ENCODE peak calls at places on chromosomes 3 and 15, in four cellular contexts. One of them, this sample, is unnamed.

GRCh38 chr3:70108072-70108471 is 108.5 kb downstream of the SAMMSON start:
- DNase-seq in psoas muscle: no peak
- DNase-seq in neural progenitor cell: peak
- DNase-seq in WERI-Rb-1: peak
- DNase-seq in this sample: no peak

GRCh38 chr15:37059051-37059450 is 41.3 kb downstream of the MEIS2 start:
- DNase-seq in WERI-Rb-1: no peak
- DNase-seq in neural progenitor cell: no peak
- DNase-seq in psoas muscle: no peak
- DNase-seq in this sample: no peak

GRCh38 chr15:100934166-100934565 is 15.0 kb downstream of the LRRK1 start:
- DNase-seq in WERI-Rb-1: no peak
- DNase-seq in psoas muscle: no peak
- DNase-seq in neural progenitor cell: no peak
- DNase-seq in this sample: no peak

GRCh38 chr15:89074402-89075012 is 13.7 kb upstream of the ABHD2 start:
- DNase-seq in psoas muscle: no peak
- DNase-seq in WERI-Rb-1: no peak
- DNase-seq in neural progenitor cell: no peak
- DNase-seq in this sample: no peak

GRCh38 chr15:34886134-34886533 is 83.4 kb downstream of the AQR start:
- DNase-seq in neural progenitor cell: no peak
- DNase-seq in WERI-Rb-1: no peak
- DNase-seq in psoas muscle: no peak
- DNase-seq in this sample: no peak

GRCh38 chr3:62968128-62968527 is 92.9 kb upstream of the CADPS start:
- DNase-seq in neural progenitor cell: no peak
- DNase-seq in psoas muscle: no peak
- DNase-seq in WERI-Rb-1: no peak
- DNase-seq in this sample: no peak

GRCh38 chr3:167110906-167111305 is 269.2 kb downstream of the ZBBX start:
- DNase-seq in psoas muscle: no peak
- DNase-seq in neural progenitor cell: peak
- DNase-seq in WERI-Rb-1: no peak
- DNase-seq in this sample: no peak

GRCh38 chr3:56019490-56019889 is 448.8 kb downstream of the ERC2 start:
- DNase-seq in WERI-Rb-1: no peak
- DNase-seq in psoas muscle: no peak
- DNase-seq in neural progenitor cell: no peak
- DNase-seq in this sample: no peak

GRCh38 chr3:50274371-50275104 is 4.3 kb upstream of the LSMEM2 start:
- DNase-seq in psoas muscle: peak
- DNase-seq in WERI-Rb-1: peak
- DNase-seq in neural progenitor cell: peak
- DNase-seq in this sample: no peak

GRCh38 chr3:10055097-10055496 is 28.9 kb downstream of the FANCD2 start:
- DNase-seq in psoas muscle: no peak
- DNase-seq in WERI-Rb-1: no peak
- DNase-seq in neural progenitor cell: no peak
- DNase-seq in this sample: no peak

GRCh38 chr3:197518794-197519451 is 36.8 kb downstream of the BDH1 start:
- DNase-seq in WERI-Rb-1: no peak
- DNase-seq in neural progenitor cell: no peak
- DNase-seq in psoas muscle: no peak
- DNase-seq in this sample: no peak

GRCh38 chr15:31444844-31445243 is 118.2 kb downstream of the KLF13 start:
- DNase-seq in psoas muscle: no peak
- DNase-seq in WERI-Rb-1: no peak
- DNase-seq in neural progenitor cell: no peak
- DNase-seq in this sample: no peak

GRCh38 chr3:39744746-39745145 is 64.7 kb upstream of the MYRIP start:
- DNase-seq in neural progenitor cell: no peak
- DNase-seq in psoas muscle: no peak
- DNase-seq in WERI-Rb-1: no peak
- DNase-seq in this sample: no peak

GRCh38 chr3:122859021-122859805 is 64.3 kb downstream of the SLC49A4 start:
- DNase-seq in neural progenitor cell: no peak
- DNase-seq in WERI-Rb-1: no peak
- DNase-seq in psoas muscle: no peak
- DNase-seq in this sample: no peak

GRCh38 chr3:138112362-138112761 is 3.0 kb downstream of the DZIP1L start:
- DNase-seq in neural progenitor cell: no peak
- DNase-seq in psoas muscle: no peak
- DNase-seq in WERI-Rb-1: no peak
- DNase-seq in this sample: no peak

GRCh38 chr15:58458076-58458475 is 26.3 kb downstream of the LIPC start:
- DNase-seq in psoas muscle: no peak
- DNase-seq in WERI-Rb-1: no peak
- DNase-seq in neural progenitor cell: no peak
- DNase-seq in this sample: no peak

GRCh38 chr3:46990573-46991374 is 11.3 kb downstream of the NBEAL2 start:
- DNase-seq in WERI-Rb-1: no peak
- DNase-seq in psoas muscle: peak
- DNase-seq in neural progenitor cell: no peak
- DNase-seq in this sample: no peak

GRCh38 chr15:77160562-77161481 is 89.9 kb upstream of the TSPAN3 start:
- DNase-seq in psoas muscle: no peak
- DNase-seq in WERI-Rb-1: no peak
- DNase-seq in neural progenitor cell: no peak
- DNase-seq in this sample: no peak

DNA sequence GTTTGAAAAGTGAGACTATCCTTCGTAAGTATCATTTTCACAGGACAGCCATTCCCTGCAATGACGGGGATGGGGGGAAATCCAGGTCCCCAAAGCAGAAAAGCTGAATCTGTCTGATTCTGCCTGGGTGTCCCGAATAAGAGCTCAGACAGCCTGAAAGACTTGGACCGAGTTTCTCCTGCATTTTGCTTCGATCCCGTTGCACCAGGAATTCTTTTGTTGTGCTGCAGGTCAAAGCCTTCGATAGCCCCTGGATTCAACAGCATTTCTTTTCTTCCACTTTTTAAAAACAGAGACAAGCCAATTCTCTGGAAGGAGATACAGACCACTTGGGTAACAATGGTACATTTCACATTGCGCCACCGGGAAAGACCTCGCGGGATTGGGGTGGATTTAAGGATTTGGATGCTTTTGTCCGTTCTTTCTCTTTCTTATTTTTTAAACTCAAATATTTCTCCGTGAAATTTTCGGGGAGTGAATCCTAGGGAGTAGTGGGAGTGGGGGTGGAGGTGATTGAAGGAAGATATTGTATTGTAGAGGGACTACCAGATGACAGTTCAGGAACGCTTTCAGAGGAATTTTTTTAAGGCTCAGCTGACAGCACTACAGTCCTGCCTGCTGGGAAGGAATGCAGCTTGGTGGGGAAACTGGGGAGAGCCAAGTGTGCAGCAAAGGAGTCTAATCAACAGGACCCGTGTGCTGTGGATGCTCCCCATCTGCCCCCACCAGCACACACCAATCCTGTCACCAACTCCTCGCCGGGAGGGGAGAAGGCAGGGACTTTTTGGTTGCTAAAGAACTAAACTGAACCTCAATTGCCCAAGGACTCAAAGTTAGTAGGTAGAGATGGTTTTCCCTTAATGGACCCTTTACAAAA is 2.6 kb downstream of the SLITRK3 start:
- DNase-seq in neural progenitor cell: peak
- DNase-seq in psoas muscle: no peak
- DNase-seq in WERI-Rb-1: no peak
- DNase-seq in this sample: no peak
- H3K27ac ChIP-seq in neural progenitor cell: no peak
- H3K27ac ChIP-seq in psoas muscle: no peak
- H3K27ac ChIP-seq in WERI-Rb-1: no peak
- H3K27ac ChIP-seq in this sample: no peak

DNA sequence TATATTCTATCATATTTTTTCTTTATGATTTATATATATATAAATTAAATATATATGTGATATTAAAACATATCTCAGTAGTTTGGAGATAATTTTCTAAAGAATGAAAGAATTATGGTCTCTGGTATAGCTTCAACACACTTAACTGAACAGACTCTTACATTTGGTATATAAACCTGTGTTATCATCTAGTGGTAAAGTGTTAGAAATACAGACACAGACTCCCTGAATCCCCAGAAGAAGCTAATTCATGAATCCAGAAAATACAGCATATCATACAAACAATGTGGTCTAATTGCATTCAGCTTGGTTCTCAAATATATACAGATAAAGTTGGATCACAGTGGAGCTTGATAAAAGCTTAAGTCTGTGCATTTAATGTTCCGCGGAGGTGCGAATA is 1100.4 kb downstream of the ROBO2 start:
- DNase-seq in WERI-Rb-1: no peak
- DNase-seq in psoas muscle: no peak
- DNase-seq in neural progenitor cell: no peak
- DNase-seq in this sample: no peak
- H3K27ac ChIP-seq in WERI-Rb-1: no peak
- H3K27ac ChIP-seq in psoas muscle: no peak
- H3K27ac ChIP-seq in neural progenitor cell: no peak
- H3K27ac ChIP-seq in this sample: no peak

GRCh38 chr3:155946178-155946577 is 75.7 kb downstream of the GMPS start:
- DNase-seq in neural progenitor cell: no peak
- DNase-seq in WERI-Rb-1: no peak
- DNase-seq in psoas muscle: no peak
- DNase-seq in this sample: no peak
- H3K27ac ChIP-seq in neural progenitor cell: no peak
- H3K27ac ChIP-seq in WERI-Rb-1: no peak
- H3K27ac ChIP-seq in psoas muscle: no peak
- H3K27ac ChIP-seq in this sample: no peak

GRCh38 chr3:154389861-154390260 is 40.1 kb downstream of the GPR149 start:
- DNase-seq in psoas muscle: no peak
- DNase-seq in WERI-Rb-1: no peak
- DNase-seq in neural progenitor cell: no peak
- DNase-seq in this sample: no peak

GRCh38 chr3:154384504-154384903 is 45.5 kb downstream of the GPR149 start:
- DNase-seq in psoas muscle: no peak
- DNase-seq in neural progenitor cell: no peak
- DNase-seq in WERI-Rb-1: no peak
- DNase-seq in this sample: no peak
- H3K27ac ChIP-seq in psoas muscle: no peak
- H3K27ac ChIP-seq in neural progenitor cell: no peak
- H3K27ac ChIP-seq in WERI-Rb-1: no peak
- H3K27ac ChIP-seq in this sample: no peak

GRCh38 chr15:51335538-51335961 is 2.8 kb downstream of the CYP19A1 start:
- DNase-seq in WERI-Rb-1: no peak
- DNase-seq in neural progenitor cell: no peak
- DNase-seq in psoas muscle: no peak
- DNase-seq in this sample: no peak
- H3K27ac ChIP-seq in WERI-Rb-1: peak
- H3K27ac ChIP-seq in neural progenitor cell: no peak
- H3K27ac ChIP-seq in psoas muscle: no peak
- H3K27ac ChIP-seq in this sample: no peak

GRCh38 chr3:129504471-129505100 is 23.9 kb upstream of the RHO start:
- DNase-seq in WERI-Rb-1: no peak
- DNase-seq in psoas muscle: no peak
- DNase-seq in neural progenitor cell: no peak
- DNase-seq in this sample: no peak
- H3K27ac ChIP-seq in WERI-Rb-1: no peak
- H3K27ac ChIP-seq in psoas muscle: peak
- H3K27ac ChIP-seq in neural progenitor cell: no peak
- H3K27ac ChIP-seq in this sample: no peak

DNA sequence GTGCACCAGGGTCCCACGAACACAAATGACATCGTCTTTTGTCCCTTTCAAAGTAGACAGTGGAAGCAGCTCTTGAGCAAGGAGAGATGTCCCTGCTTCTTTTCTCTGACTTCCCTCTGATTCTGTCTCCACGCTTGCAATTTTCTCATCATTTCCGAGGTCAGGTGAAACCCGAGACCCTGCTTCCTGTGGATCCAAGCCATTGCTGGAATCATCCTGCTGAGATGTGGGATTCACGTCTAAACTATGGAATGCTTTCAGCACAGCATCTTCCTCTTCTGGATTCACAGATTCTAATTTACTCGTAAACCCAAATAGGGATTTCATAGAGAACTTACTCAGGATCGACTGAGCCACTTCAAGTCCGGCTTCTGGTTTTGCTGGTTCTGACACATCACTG is 127.1 kb downstream of the FMN1 start:
- DNase-seq in neural progenitor cell: no peak
- DNase-seq in WERI-Rb-1: no peak
- DNase-seq in psoas muscle: no peak
- DNase-seq in this sample: no peak
- H3K27ac ChIP-seq in neural progenitor cell: no peak
- H3K27ac ChIP-seq in WERI-Rb-1: no peak
- H3K27ac ChIP-seq in psoas muscle: no peak
- H3K27ac ChIP-seq in this sample: no peak

GRCh38 chr3:117170112-117170511 is 460.5 kb downstream of the TUSC7 start:
- DNase-seq in WERI-Rb-1: no peak
- DNase-seq in psoas muscle: no peak
- DNase-seq in neural progenitor cell: no peak
- DNase-seq in this sample: no peak

GRCh38 chr3:117171124-117171523 is 461.5 kb downstream of the TUSC7 start:
- DNase-seq in neural progenitor cell: no peak
- DNase-seq in psoas muscle: no peak
- DNase-seq in WERI-Rb-1: no peak
- DNase-seq in this sample: no peak

GRCh38 chr3:117165611-117166051 is 456.1 kb downstream of the TUSC7 start:
- DNase-seq in psoas muscle: no peak
- DNase-seq in neural progenitor cell: peak
- DNase-seq in WERI-Rb-1: no peak
- DNase-seq in this sample: no peak

DNA sequence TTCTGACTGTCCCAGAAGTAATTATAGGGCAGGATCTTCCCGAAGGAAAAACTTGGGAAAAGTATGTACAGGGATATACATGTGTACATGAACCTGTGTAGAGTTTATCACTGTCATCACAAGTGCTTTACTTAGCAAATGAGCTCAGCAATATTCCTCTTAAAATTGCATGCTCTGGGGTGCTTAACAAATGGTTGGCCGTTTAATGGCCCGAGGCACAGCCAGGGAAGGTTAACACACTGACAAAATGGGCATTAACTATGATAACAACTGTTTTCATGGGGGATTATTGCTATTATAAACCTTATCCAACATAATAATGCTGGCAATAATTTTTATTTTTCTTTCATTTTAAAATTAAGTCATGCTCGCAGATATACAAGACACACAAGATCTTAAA is 459.3 kb downstream of the TUSC7 start:
- DNase-seq in psoas muscle: no peak
- DNase-seq in neural progenitor cell: no peak
- DNase-seq in WERI-Rb-1: no peak
- DNase-seq in this sample: no peak
- H3K27ac ChIP-seq in psoas muscle: no peak
- H3K27ac ChIP-seq in neural progenitor cell: no peak
- H3K27ac ChIP-seq in WERI-Rb-1: no peak
- H3K27ac ChIP-seq in this sample: no peak

GRCh38 chr3:42892807-42893206 is 13.1 kb upstream of the ZNF662 start:
- DNase-seq in neural progenitor cell: no peak
- DNase-seq in psoas muscle: no peak
- DNase-seq in WERI-Rb-1: no peak
- DNase-seq in this sample: no peak

GRCh38 chr3:42894693-42895092 is 11.2 kb upstream of the ZNF662 start:
- DNase-seq in neural progenitor cell: no peak
- DNase-seq in psoas muscle: no peak
- DNase-seq in WERI-Rb-1: no peak
- DNase-seq in this sample: no peak

GRCh38 chr3:42887084-42887483 is 11.4 kb upstream of the CYP8B1 start:
- DNase-seq in neural progenitor cell: no peak
- DNase-seq in psoas muscle: no peak
- DNase-seq in WERI-Rb-1: no peak
- DNase-seq in this sample: no peak

GRCh38 chr3:42892169-42892568 is 13.8 kb upstream of the ZNF662 start:
- DNase-seq in neural progenitor cell: no peak
- DNase-seq in psoas muscle: no peak
- DNase-seq in WERI-Rb-1: no peak
- DNase-seq in this sample: no peak

GRCh38 chr3:42891042-42891441 is 14.9 kb upstream of the ZNF662 start:
- DNase-seq in WERI-Rb-1: no peak
- DNase-seq in psoas muscle: no peak
- DNase-seq in neural progenitor cell: peak
- DNase-seq in this sample: no peak
- H3K27ac ChIP-seq in WERI-Rb-1: no peak
- H3K27ac ChIP-seq in psoas muscle: no peak
- H3K27ac ChIP-seq in neural progenitor cell: peak
- H3K27ac ChIP-seq in this sample: no peak

This sample was measured in substantia nigra.